ENCODE peak calls at places on chromosomes 12 and 14, in four cellular contexts. One of them, this sample, is unnamed.

GRCh38 chr12:47837190-47838171 is 17.8 kb upstream of the HDAC7 start:
- DNase-seq in HepG2: peak
- DNase-seq in K562: peak
- DNase-seq in WTC11: peak
- DNase-seq in this sample: peak

GRCh38 chr12:8834230-8834629 is 11.8 kb downstream of the A2ML1 start:
- DNase-seq in HepG2: no peak
- DNase-seq in K562: no peak
- DNase-seq in WTC11: no peak
- DNase-seq in this sample: no peak

GRCh38 chr12:64528616-64529015 is 76.7 kb downstream of the TBK1 start:
- DNase-seq in WTC11: no peak
- DNase-seq in HepG2: no peak
- DNase-seq in K562: no peak
- DNase-seq in this sample: no peak

GRCh38 chr14:78164226-78164853 is 5.8 kb upstream of the NRXN3 start:
- DNase-seq in HepG2: peak
- DNase-seq in WTC11: peak
- DNase-seq in K562: peak
- DNase-seq in this sample: peak

GRCh38 chr14:100914597-100915021 is 11.1 kb upstream of the RTL1 start:
- DNase-seq in K562: no peak
- DNase-seq in WTC11: no peak
- DNase-seq in HepG2: no peak
- DNase-seq in this sample: no peak

GRCh38 chr14:65769151-65769550 is 356.6 kb downstream of the FUT8 start:
- DNase-seq in WTC11: no peak
- DNase-seq in K562: no peak
- DNase-seq in HepG2: no peak
- DNase-seq in this sample: no peak

GRCh38 chr14:67695394-67695949 is at the start of gene RDH11:
- DNase-seq in WTC11: peak
- DNase-seq in K562: peak
- DNase-seq in HepG2: peak
- DNase-seq in this sample: peak

GRCh38 chr14:56224179-56224578 is 106.0 kb downstream of the PELI2 start:
- DNase-seq in K562: no peak
- DNase-seq in HepG2: no peak
- DNase-seq in WTC11: no peak
- DNase-seq in this sample: no peak

GRCh38 chr14:71956920-71957563 is 24.8 kb downstream of the RGS6 start:
- DNase-seq in WTC11: no peak
- DNase-seq in K562: no peak
- DNase-seq in HepG2: no peak
- DNase-seq in this sample: no peak

GRCh38 chr14:59020382-59020781 is 168.1 kb upstream of the DAAM1 start:
- DNase-seq in WTC11: no peak
- DNase-seq in K562: no peak
- DNase-seq in HepG2: no peak
- DNase-seq in this sample: peak

GRCh38 chr14:44873536-44873935 is 88.2 kb downstream of the KLHL28 start:
- DNase-seq in WTC11: peak
- DNase-seq in K562: no peak
- DNase-seq in HepG2: peak
- DNase-seq in this sample: no peak

GRCh38 chr14:104931323-104931770 is 6.7 kb downstream of the PLD4 start:
- DNase-seq in HepG2: no peak
- DNase-seq in K562: no peak
- DNase-seq in WTC11: no peak
- DNase-seq in this sample: no peak

GRCh38 chr14:23483216-23483854 is 13.8 kb downstream of the NGDN start:
- DNase-seq in HepG2: peak
- DNase-seq in WTC11: peak
- DNase-seq in K562: peak
- DNase-seq in this sample: peak

GRCh38 chr12:13095266-13095995 is 8.0 kb downstream of the GSG1 start:
- DNase-seq in HepG2: no peak
- DNase-seq in K562: no peak
- DNase-seq in WTC11: no peak
- DNase-seq in this sample: no peak

GRCh38 chr14:83874662-83875061 is 1655.3 kb upstream of the FLRT2 start:
- DNase-seq in WTC11: no peak
- DNase-seq in K562: no peak
- DNase-seq in HepG2: no peak
- DNase-seq in this sample: no peak

GRCh38 chr12:106871477-106871876 is 84.2 kb upstream of the TMEM263 start:
- DNase-seq in HepG2: no peak
- DNase-seq in K562: no peak
- DNase-seq in WTC11: no peak
- DNase-seq in this sample: no peak

GRCh38 chr14:91511014-91511466 is 930 bp upstream of the PPP4R3A start:
- DNase-seq in K562: peak
- DNase-seq in WTC11: no peak
- DNase-seq in HepG2: peak
- DNase-seq in this sample: no peak

GRCh38 chr14:67397536-67397935 is 14.4 kb downstream of the PLEK2 start:
- DNase-seq in WTC11: no peak
- DNase-seq in K562: no peak
- DNase-seq in HepG2: no peak
- DNase-seq in this sample: no peak

GRCh38 chr12:89880695-89881350 is 172.2 kb upstream of the ATP2B1 start:
- DNase-seq in HepG2: no peak
- DNase-seq in K562: no peak
- DNase-seq in WTC11: no peak
- DNase-seq in this sample: no peak

GRCh38 chr14:35279369-35279768 is 12.8 kb upstream of the PSMA6 start:
- DNase-seq in K562: no peak
- DNase-seq in HepG2: no peak
- DNase-seq in WTC11: no peak
- DNase-seq in this sample: no peak

GRCh38 chr14:89032086-89032649 is 207.7 kb downstream of the TTC8 start:
- DNase-seq in HepG2: no peak
- DNase-seq in K562: peak
- DNase-seq in WTC11: peak
- DNase-seq in this sample: no peak

GRCh38 chr12:14795028-14795448 is 8.2 kb downstream of the WBP11 start:
- DNase-seq in HepG2: no peak
- DNase-seq in WTC11: no peak
- DNase-seq in K562: no peak
- DNase-seq in this sample: no peak

GRCh38 chr12:104588048-104588942 is 131.5 kb downstream of the CHST11 start:
- DNase-seq in K562: no peak
- DNase-seq in HepG2: no peak
- DNase-seq in WTC11: no peak
- DNase-seq in this sample: no peak

GRCh38 chr14:71169861-71170260 is 262.6 kb downstream of the PCNX1 start:
- DNase-seq in K562: no peak
- DNase-seq in WTC11: no peak
- DNase-seq in HepG2: no peak
- DNase-seq in this sample: no peak

GRCh38 chr14:50961606-50962259 is 17.4 kb upstream of the PYGL start:
- DNase-seq in K562: no peak
- DNase-seq in HepG2: no peak
- DNase-seq in WTC11: no peak
- DNase-seq in this sample: no peak

GRCh38 chr14:68140111-68140741 is 320.6 kb downstream of the RAD51B start:
- DNase-seq in K562: no peak
- DNase-seq in HepG2: peak
- DNase-seq in WTC11: no peak
- DNase-seq in this sample: peak

GRCh38 chr14:68551045-68551683 is 241.7 kb downstream of the ZFP36L1 start:
- DNase-seq in HepG2: no peak
- DNase-seq in K562: no peak
- DNase-seq in WTC11: no peak
- DNase-seq in this sample: no peak

GRCh38 chr12:43282106-43282505 is 269.9 kb downstream of the ADAMTS20 start:
- DNase-seq in K562: no peak
- DNase-seq in HepG2: no peak
- DNase-seq in WTC11: no peak
- DNase-seq in this sample: no peak

GRCh38 chr14:36055681-36056225 is 120.8 kb downstream of the PTCSC3 start:
- DNase-seq in HepG2: no peak
- DNase-seq in K562: no peak
- DNase-seq in WTC11: no peak
- DNase-seq in this sample: no peak

GRCh38 chr12:98438826-98439225 is 76.6 kb upstream of the TMPO start:
- DNase-seq in HepG2: no peak
- DNase-seq in WTC11: no peak
- DNase-seq in K562: no peak
- DNase-seq in this sample: no peak

GRCh38 chr14:68598621-68599447 is 194.0 kb downstream of the ZFP36L1 start:
- DNase-seq in K562: no peak
- DNase-seq in HepG2: peak
- DNase-seq in WTC11: no peak
- DNase-seq in this sample: no peak

GRCh38 chr12:52496054-52496453 is 3.0 kb upstream of the KRT6A start:
- DNase-seq in HepG2: no peak
- DNase-seq in WTC11: no peak
- DNase-seq in K562: no peak
- DNase-seq in this sample: no peak

GRCh38 chr12:107152331-107152730 is 59.0 kb upstream of the CRY1 start:
- DNase-seq in HepG2: no peak
- DNase-seq in K562: no peak
- DNase-seq in WTC11: no peak
- DNase-seq in this sample: no peak

GRCh38 chr12:57772429-57773322 is at the start of gene EEF1AKMT3:
- DNase-seq in WTC11: peak
- DNase-seq in K562: peak
- DNase-seq in HepG2: peak
- DNase-seq in this sample: peak
- TF ChIP-seq ELF4 in WTC11: no peak
- TF ChIP-seq ELF4 in K562: no peak
- TF ChIP-seq ELF4 in HepG2: no peak
- TF ChIP-seq ELF4 in this sample: no peak

GRCh38 chr12:24172773-24173447 is 223.4 kb upstream of the SOX5 start:
- DNase-seq in HepG2: no peak
- DNase-seq in WTC11: no peak
- DNase-seq in K562: no peak
- DNase-seq in this sample: no peak
- TF ChIP-seq ELF4 in HepG2: no peak
- TF ChIP-seq ELF4 in WTC11: no peak
- TF ChIP-seq ELF4 in K562: no peak
- TF ChIP-seq ELF4 in this sample: no peak

GRCh38 chr12:68871899-68872298 is 61.1 kb downstream of the CPM start:
- DNase-seq in K562: no peak
- DNase-seq in HepG2: peak
- DNase-seq in WTC11: peak
- DNase-seq in this sample: peak
- TF ChIP-seq ELF4 in K562: no peak
- TF ChIP-seq ELF4 in HepG2: no peak
- TF ChIP-seq ELF4 in WTC11: no peak
- TF ChIP-seq ELF4 in this sample: no peak

GRCh38 chr14:72961579-72962335 is 35.5 kb downstream of the DCAF4 start:
- DNase-seq in HepG2: no peak
- DNase-seq in WTC11: no peak
- DNase-seq in K562: no peak
- DNase-seq in this sample: no peak

GRCh38 chr14:72962829-72963312 is 36.6 kb downstream of the DCAF4 start:
- DNase-seq in HepG2: peak
- DNase-seq in WTC11: peak
- DNase-seq in K562: peak
- DNase-seq in this sample: peak

GRCh38 chr14:72970058-72970630 is 43.9 kb downstream of the DCAF4 start:
- DNase-seq in WTC11: no peak
- DNase-seq in HepG2: no peak
- DNase-seq in K562: no peak
- DNase-seq in this sample: no peak

GRCh38 chr14:72966038-72966437 is 39.8 kb downstream of the DCAF4 start:
- DNase-seq in HepG2: no peak
- DNase-seq in WTC11: no peak
- DNase-seq in K562: no peak
- DNase-seq in this sample: no peak

GRCh38 chr14:72965249-72965648 is 39.0 kb downstream of the DCAF4 start:
- DNase-seq in K562: no peak
- DNase-seq in WTC11: no peak
- DNase-seq in HepG2: peak
- DNase-seq in this sample: no peak
- TF ChIP-seq ELF4 in K562: no peak
- TF ChIP-seq ELF4 in WTC11: no peak
- TF ChIP-seq ELF4 in HepG2: no peak
- TF ChIP-seq ELF4 in this sample: no peak

GRCh38 chr12:92210062-92210461 is 64.4 kb upstream of the BTG1 start:
- DNase-seq in K562: no peak
- DNase-seq in HepG2: no peak
- DNase-seq in WTC11: no peak
- DNase-seq in this sample: no peak
- TF ChIP-seq ELF4 in K562: no peak
- TF ChIP-seq ELF4 in HepG2: no peak
- TF ChIP-seq ELF4 in WTC11: no peak
- TF ChIP-seq ELF4 in this sample: no peak

GRCh38 chr12:122064780-122065588 is 13.6 kb upstream of the MLXIP start:
- DNase-seq in HepG2: peak
- DNase-seq in K562: peak
- DNase-seq in WTC11: peak
- DNase-seq in this sample: peak

GRCh38 chr12:122064034-122064777 is 14.3 kb upstream of the MLXIP start:
- DNase-seq in WTC11: peak
- DNase-seq in HepG2: peak
- DNase-seq in K562: peak
- DNase-seq in this sample: peak

GRCh38 chr12:122067548-122067947 is 11.0 kb upstream of the MLXIP start:
- DNase-seq in HepG2: no peak
- DNase-seq in WTC11: no peak
- DNase-seq in K562: no peak
- DNase-seq in this sample: no peak

GRCh38 chr12:122063691-122064033 is 14.9 kb upstream of the MLXIP start:
- DNase-seq in WTC11: no peak
- DNase-seq in HepG2: no peak
- DNase-seq in K562: peak
- DNase-seq in this sample: no peak

GRCh38 chr12:122067966-122068365 is 10.6 kb upstream of the MLXIP start:
- DNase-seq in HepG2: no peak
- DNase-seq in WTC11: no peak
- DNase-seq in K562: no peak
- DNase-seq in this sample: no peak
- TF ChIP-seq ELF4 in HepG2: no peak
- TF ChIP-seq ELF4 in WTC11: no peak
- TF ChIP-seq ELF4 in K562: no peak
- TF ChIP-seq ELF4 in this sample: no peak

GRCh38 chr12:72191761-72192160 is 80.4 kb upstream of the TRHDE start:
- DNase-seq in WTC11: no peak
- DNase-seq in K562: no peak
- DNase-seq in HepG2: no peak
- DNase-seq in this sample: no peak

DNA sequence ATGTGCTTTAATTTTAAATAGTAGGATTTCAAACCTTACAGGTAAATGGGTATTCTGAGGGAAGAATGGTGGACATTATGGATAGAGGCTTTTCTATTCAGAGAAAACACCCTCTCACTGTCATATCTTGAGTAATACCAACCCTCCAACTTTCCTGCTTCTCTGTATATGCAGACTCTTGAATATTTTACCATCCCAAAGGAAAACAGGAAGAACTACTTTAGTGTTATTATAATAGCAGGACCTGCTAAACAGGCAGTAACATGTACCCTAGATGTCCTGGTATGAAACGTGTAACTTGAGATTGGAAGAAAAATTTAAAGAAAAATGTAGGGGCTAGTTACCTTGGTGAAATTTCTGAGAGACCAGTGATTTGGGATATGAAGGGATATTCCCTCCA is 82.9 kb upstream of the TRHDE start:
- DNase-seq in K562: no peak
- DNase-seq in WTC11: no peak
- DNase-seq in HepG2: no peak
- DNase-seq in this sample: no peak
- TF ChIP-seq ELF4 in K562: no peak
- TF ChIP-seq ELF4 in WTC11: no peak
- TF ChIP-seq ELF4 in HepG2: no peak
- TF ChIP-seq ELF4 in this sample: no peak